ENCODE peak calls at places on chromosome 6, in five cellular contexts. S, T, C, Z and Y are unnamed samples.

GRCh38 chr6:43847741-43848630 is 78.0 kb downstream of the VEGFA start:
- DNase-seq in Z (no peak), T (no peak), C (no peak), S (peak), Y (no peak)

GRCh38 chr6:170434821-170435155 is 118.3 kb downstream of the PSMB1 start:
- DNase-seq in Z (no peak), S (no peak), T (no peak), C (no peak), Y (no peak)

GRCh38 chr6:72464791-72465691 is 156.8 kb upstream of the KCNQ5 start:
- DNase-seq in Z (no peak), S (peak), T (no peak), C (no peak), Y (no peak)

GRCh38 chr6:163876391-163876790 is 461.9 kb downstream of the QKI start:
- DNase-seq in C (no peak), Z (no peak), S (peak), T (no peak), Y (no peak)

GRCh38 chr6:144285798-144286502 is 815 bp downstream of the UTRN start:
- DNase-seq in T (peak), C (no peak), Z (peak), S (peak), Y (peak)

GRCh38 chr6:164051427-164051826 is 636.9 kb downstream of the QKI start:
- DNase-seq in S (no peak), Z (no peak), C (no peak), T (no peak), Y (no peak)

GRCh38 chr6:132520953-132521352 is 8.0 kb upstream of the STX7 start:
- DNase-seq in S (peak), C (no peak), T (no peak), Z (no peak), Y (no peak)

GRCh38 chr6:157613011-157613522 is 210.0 kb upstream of the SNX9 start:
- DNase-seq in T (no peak), C (no peak), Z (no peak), S (peak), Y (no peak)

GRCh38 chr6:34746104-34746846 is 11.0 kb upstream of the SNRPC start:
- DNase-seq in S (no peak), T (no peak), Z (no peak), C (no peak), Y (no peak)

GRCh38 chr6:8108031-8108660 is 5.8 kb upstream of the EEF1E1 start:
- DNase-seq in C (no peak), Z (peak), T (no peak), S (peak), Y (no peak)

GRCh38 chr6:30615958-30616810 is 859 bp downstream of the PPP1R10 start:
- DNase-seq in T (no peak), Z (peak), S (no peak), C (peak), Y (peak)

GRCh38 chr6:16430661-16431089 is 192.3 kb downstream of the GMPR start:
- DNase-seq in C (no peak), S (peak), Z (no peak), T (no peak), Y (no peak)

GRCh38 chr6:30613251-30614043 is 3.6 kb downstream of the PPP1R10 start:
- DNase-seq in T (no peak), C (no peak), Z (no peak), S (peak), Y (no peak)

GRCh38 chr6:4829089-4829488 is 52.9 kb downstream of the CDYL start:
- DNase-seq in C (no peak), T (no peak), Z (no peak), S (no peak), Y (no peak)

GRCh38 chr6:110877154-110877564 is 2.6 kb downstream of the AMD1 start:
- DNase-seq in Z (no peak), C (peak), S (peak), T (no peak), Y (no peak)

GRCh38 chr6:90238663-90239542 is 57.7 kb downstream of the BACH2 start:
- DNase-seq in Z (no peak), C (no peak), T (no peak), S (no peak), Y (no peak)

GRCh38 chr6:98486052-98486451 is 348.3 kb upstream of the POU3F2 start:
- DNase-seq in C (no peak), Z (peak), S (no peak), T (no peak), Y (no peak)

GRCh38 chr6:37218501-37218900 is 39.1 kb upstream of the TBC1D22B start:
- DNase-seq in S (no peak), C (no peak), T (no peak), Z (no peak), Y (no peak)

GRCh38 chr6:90413867-90414266 is 117.2 kb upstream of the BACH2 start:
- DNase-seq in S (peak), Z (no peak), T (peak), C (peak), Y (peak)

GRCh38 chr6:3744211-3744900 is 7.2 kb downstream of the PXDC1 start:
- DNase-seq in T (no peak), Z (no peak), C (no peak), S (no peak), Y (no peak)

GRCh38 chr6:2909718-2910117 is 6.6 kb upstream of the SERPINB9 start:
- DNase-seq in S (peak), Z (no peak), T (no peak), C (no peak), Y (no peak)

GRCh38 chr6:158849899-158850806 is 31.0 kb upstream of the EZR start:
- DNase-seq in Z (peak), C (peak), S (peak), T (peak), Y (no peak)

GRCh38 chr6:113903666-113904330 is 46.7 kb downstream of the MARCKS start:
- DNase-seq in C (no peak), Z (no peak), S (peak), T (peak), Y (no peak)

GRCh38 chr6:149766156-149766768 is 16.7 kb downstream of the PCMT1 start:
- DNase-seq in C (no peak), S (peak), T (no peak), Z (no peak), Y (no peak)

GRCh38 chr6:40312213-40313015 is 274.8 kb downstream of the LRFN2 start:
- DNase-seq in C (no peak), Z (no peak), T (no peak), S (peak), Y (no peak)

GRCh38 chr6:144415014-144415413 is 129.9 kb downstream of the UTRN start:
- DNase-seq in S (peak), T (no peak), Z (no peak), C (no peak), Y (no peak)

GRCh38 chr6:150535151-150535816 is 64.4 kb upstream of the PLEKHG1 start:
- DNase-seq in C (no peak), T (no peak), Z (peak), S (no peak), Y (no peak)

GRCh38 chr6:16086970-16087369 is 41.9 kb upstream of the MYLIP start:
- DNase-seq in Z (no peak), S (no peak), C (no peak), T (no peak), Y (no peak)

GRCh38 chr6:99810295-99810694 is 183.7 kb downstream of the MCHR2 start:
- DNase-seq in S (no peak), T (no peak), C (no peak), Z (no peak), Y (no peak)

GRCh38 chr6:25306379-25306778 is 27.2 kb downstream of the CARMIL1 start:
- DNase-seq in C (no peak), Z (no peak), T (no peak), S (no peak), Y (no peak)

GRCh38 chr6:105757512-105758200 is 328.5 kb upstream of the PRDM1 start:
- DNase-seq in T (no peak), C (peak), Z (peak), S (no peak), Y (no peak)